ENCODE peak calls at places on chromosomes 2 and 18, in six cellular contexts. One of them, this sample, is unnamed. For H3K4me1 and H3K36me3, the result is how much of the 10 kb centered on the place peaks cover.

GRCh38 chr18:10453885-10454772 is at the start of gene APCDD1:
- DNase-seq in Peyer's patch: no peak
- DNase-seq in NT2/D1: no peak
- DNase-seq in H1: no peak
- DNase-seq in PC-9: no peak
- DNase-seq in uterus: peak
- DNase-seq in this sample: peak

GRCh38 chr2:199442173-199442572 is 15.6 kb downstream of the SATB2 start:
- DNase-seq in Peyer's patch: no peak
- DNase-seq in NT2/D1: no peak
- DNase-seq in H1: no peak
- DNase-seq in PC-9: no peak
- DNase-seq in uterus: no peak
- DNase-seq in this sample: no peak

GRCh38 chr2:137168564-137168963 is 403.2 kb downstream of the THSD7B start:
- DNase-seq in Peyer's patch: no peak
- DNase-seq in NT2/D1: no peak
- DNase-seq in H1: no peak
- DNase-seq in PC-9: no peak
- DNase-seq in uterus: no peak
- DNase-seq in this sample: no peak

GRCh38 chr2:65420712-65421431 is 11.5 kb downstream of the SPRED2 start:
- DNase-seq in Peyer's patch: no peak
- DNase-seq in NT2/D1: no peak
- DNase-seq in H1: no peak
- DNase-seq in PC-9: peak
- DNase-seq in uterus: no peak
- DNase-seq in this sample: no peak

GRCh38 chr2:37453024-37453423 is 108.6 kb downstream of the QPCT start:
- DNase-seq in Peyer's patch: no peak
- DNase-seq in NT2/D1: no peak
- DNase-seq in H1: no peak
- DNase-seq in PC-9: no peak
- DNase-seq in uterus: no peak
- DNase-seq in this sample: no peak

GRCh38 chr2:10722252-10722825 is 909 bp downstream of the ATP6V1C2 start:
- DNase-seq in Peyer's patch: no peak
- DNase-seq in NT2/D1: no peak
- DNase-seq in H1: no peak
- DNase-seq in PC-9: no peak
- DNase-seq in uterus: no peak
- DNase-seq in this sample: no peak

GRCh38 chr2:61016392-61017002 is 1.0 kb upstream of the PEX13 start:
- DNase-seq in Peyer's patch: no peak
- DNase-seq in NT2/D1: no peak
- DNase-seq in H1: no peak
- DNase-seq in PC-9: peak
- DNase-seq in uterus: no peak
- DNase-seq in this sample: no peak

GRCh38 chr2:230520875-230521155 is 104.8 kb downstream of the SP100 start:
- DNase-seq in Peyer's patch: no peak
- DNase-seq in NT2/D1: no peak
- DNase-seq in H1: no peak
- DNase-seq in PC-9: peak
- DNase-seq in uterus: no peak
- DNase-seq in this sample: no peak

GRCh38 chr2:172052000-172052983 is 33.0 kb upstream of the DLX1 start:
- DNase-seq in Peyer's patch: no peak
- DNase-seq in NT2/D1: no peak
- DNase-seq in H1: no peak
- DNase-seq in PC-9: no peak
- DNase-seq in uterus: no peak
- DNase-seq in this sample: no peak

GRCh38 chr2:152335851-152336102 is 803 bp downstream of the FMNL2 start:
- DNase-seq in Peyer's patch: no peak
- DNase-seq in NT2/D1: no peak
- DNase-seq in H1: no peak
- DNase-seq in PC-9: no peak
- DNase-seq in uterus: peak
- DNase-seq in this sample: no peak

GRCh38 chr2:28751956-28752607 is 452 bp downstream of the PPP1CB start:
- DNase-seq in Peyer's patch: peak
- DNase-seq in NT2/D1: peak
- DNase-seq in H1: no peak
- DNase-seq in PC-9: no peak
- DNase-seq in uterus: no peak
- DNase-seq in this sample: peak

GRCh38 chr2:201057089-201057499 is 14.4 kb downstream of the HYCC2 start:
- DNase-seq in Peyer's patch: no peak
- DNase-seq in NT2/D1: no peak
- DNase-seq in H1: no peak
- DNase-seq in PC-9: no peak
- DNase-seq in uterus: no peak
- DNase-seq in this sample: no peak

GRCh38 chr2:29878898-29879297 is 42.5 kb downstream of the ALK start:
- DNase-seq in Peyer's patch: no peak
- DNase-seq in NT2/D1: no peak
- DNase-seq in H1: no peak
- DNase-seq in PC-9: no peak
- DNase-seq in uterus: no peak
- DNase-seq in this sample: no peak

GRCh38 chr2:54432181-54433020 is 23.7 kb upstream of the SPTBN1 start:
- DNase-seq in Peyer's patch: no peak
- DNase-seq in NT2/D1: no peak
- DNase-seq in H1: no peak
- DNase-seq in PC-9: no peak
- DNase-seq in uterus: no peak
- DNase-seq in this sample: no peak

GRCh38 chr2:188808921-188809320 is 165.3 kb upstream of the COL3A1 start:
- DNase-seq in Peyer's patch: no peak
- DNase-seq in NT2/D1: no peak
- DNase-seq in H1: no peak
- DNase-seq in PC-9: no peak
- DNase-seq in uterus: no peak
- DNase-seq in this sample: no peak

GRCh38 chr2:114022360-114023085 is 132.6 kb downstream of the ACTR3 start:
- DNase-seq in Peyer's patch: no peak
- DNase-seq in NT2/D1: no peak
- DNase-seq in H1: no peak
- DNase-seq in PC-9: peak
- DNase-seq in uterus: no peak
- DNase-seq in this sample: no peak

GRCh38 chr18:43485565-43485964 is 208.3 kb upstream of the SYT4 start:
- DNase-seq in Peyer's patch: no peak
- DNase-seq in NT2/D1: no peak
- DNase-seq in H1: no peak
- DNase-seq in PC-9: no peak
- DNase-seq in uterus: no peak
- DNase-seq in this sample: no peak

GRCh38 chr2:105739944-105740734 is 4.6 kb upstream of the NCK2 start:
- DNase-seq in Peyer's patch: no peak
- DNase-seq in NT2/D1: no peak
- DNase-seq in H1: no peak
- DNase-seq in PC-9: no peak
- DNase-seq in uterus: no peak
- DNase-seq in this sample: no peak

GRCh38 chr2:169397697-169398096 is 35.4 kb upstream of the LRP2 start:
- DNase-seq in Peyer's patch: no peak
- DNase-seq in NT2/D1: no peak
- DNase-seq in H1: no peak
- DNase-seq in PC-9: no peak
- DNase-seq in uterus: no peak
- DNase-seq in this sample: no peak

GRCh38 chr2:37569986-37570688 is 101.3 kb downstream of the CDC42EP3 start:
- DNase-seq in Peyer's patch: no peak
- DNase-seq in NT2/D1: no peak
- DNase-seq in H1: no peak
- DNase-seq in PC-9: no peak
- DNase-seq in uterus: no peak
- DNase-seq in this sample: no peak

GRCh38 chr2:223993634-223994232 is 36.5 kb downstream of the MRPL44 start:
- DNase-seq in Peyer's patch: peak
- DNase-seq in NT2/D1: peak
- DNase-seq in H1: no peak
- DNase-seq in PC-9: peak
- DNase-seq in uterus: peak
- DNase-seq in this sample: peak

GRCh38 chr18:57771626-57772025 is 31.5 kb downstream of the ATP8B1 start:
- DNase-seq in Peyer's patch: no peak
- DNase-seq in NT2/D1: no peak
- DNase-seq in H1: no peak
- DNase-seq in PC-9: peak
- DNase-seq in uterus: no peak
- DNase-seq in this sample: no peak

GRCh38 chr18:57768557-57769326 is 34.4 kb downstream of the ATP8B1 start:
- DNase-seq in Peyer's patch: no peak
- DNase-seq in NT2/D1: no peak
- DNase-seq in H1: no peak
- DNase-seq in PC-9: no peak
- DNase-seq in uterus: no peak
- DNase-seq in this sample: no peak

GRCh38 chr18:57767259-57768050 is 35.7 kb downstream of the ATP8B1 start:
- DNase-seq in Peyer's patch: no peak
- DNase-seq in NT2/D1: no peak
- DNase-seq in H1: no peak
- DNase-seq in PC-9: no peak
- DNase-seq in uterus: no peak
- DNase-seq in this sample: no peak

GRCh38 chr18:57772387-57772799 is 30.7 kb downstream of the ATP8B1 start:
- DNase-seq in Peyer's patch: no peak
- DNase-seq in NT2/D1: no peak
- DNase-seq in H1: no peak
- DNase-seq in PC-9: peak
- DNase-seq in uterus: no peak
- DNase-seq in this sample: no peak

DNA sequence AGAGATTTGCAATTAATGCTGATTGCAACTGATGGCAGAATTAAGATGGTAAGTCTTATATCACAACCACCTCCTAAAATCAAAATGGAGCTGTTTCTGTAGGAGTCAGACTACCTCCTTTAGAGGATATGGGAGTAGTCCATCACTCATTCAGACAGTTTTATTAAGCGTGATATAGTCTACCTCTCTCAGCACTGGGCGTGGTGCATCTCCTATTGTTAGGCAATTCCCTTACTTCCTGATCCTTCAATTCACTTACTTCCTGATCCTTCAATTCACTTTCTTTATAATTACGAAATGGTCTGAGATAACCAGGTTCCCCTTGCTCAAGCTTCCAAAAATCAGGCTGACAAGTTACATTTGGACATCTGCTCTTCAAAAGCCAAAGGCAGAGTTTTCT is 31.9 kb downstream of the ATP8B1 start:
- DNase-seq in Peyer's patch: no peak
- DNase-seq in NT2/D1: no peak
- DNase-seq in H1: no peak
- DNase-seq in PC-9: peak
- DNase-seq in uterus: no peak
- DNase-seq in this sample: no peak
- H3K4me1 ChIP-seq in Peyer's patch: under half
- H3K4me1 ChIP-seq in NT2/D1: under half
- H3K4me1 ChIP-seq in H1: under half
- H3K4me1 ChIP-seq in PC-9: half or more
- H3K4me1 ChIP-seq in uterus: under half
- H3K4me1 ChIP-seq in this sample: under half

GRCh38 chr2:45690223-45690622 is 38.7 kb downstream of the PRKCE start:
- DNase-seq in Peyer's patch: no peak
- DNase-seq in NT2/D1: no peak
- DNase-seq in H1: no peak
- DNase-seq in PC-9: no peak
- DNase-seq in uterus: no peak
- DNase-seq in this sample: no peak

GRCh38 chr2:45685299-45685698 is 33.8 kb downstream of the PRKCE start:
- DNase-seq in Peyer's patch: no peak
- DNase-seq in NT2/D1: no peak
- DNase-seq in H1: no peak
- DNase-seq in PC-9: no peak
- DNase-seq in uterus: no peak
- DNase-seq in this sample: no peak

GRCh38 chr2:45691600-45691999 is 40.1 kb downstream of the PRKCE start:
- DNase-seq in Peyer's patch: no peak
- DNase-seq in NT2/D1: no peak
- DNase-seq in H1: no peak
- DNase-seq in PC-9: no peak
- DNase-seq in uterus: no peak
- DNase-seq in this sample: no peak

GRCh38 chr2:45691152-45691551 is 39.7 kb downstream of the PRKCE start:
- DNase-seq in Peyer's patch: peak
- DNase-seq in NT2/D1: no peak
- DNase-seq in H1: no peak
- DNase-seq in PC-9: no peak
- DNase-seq in uterus: no peak
- DNase-seq in this sample: no peak

DNA sequence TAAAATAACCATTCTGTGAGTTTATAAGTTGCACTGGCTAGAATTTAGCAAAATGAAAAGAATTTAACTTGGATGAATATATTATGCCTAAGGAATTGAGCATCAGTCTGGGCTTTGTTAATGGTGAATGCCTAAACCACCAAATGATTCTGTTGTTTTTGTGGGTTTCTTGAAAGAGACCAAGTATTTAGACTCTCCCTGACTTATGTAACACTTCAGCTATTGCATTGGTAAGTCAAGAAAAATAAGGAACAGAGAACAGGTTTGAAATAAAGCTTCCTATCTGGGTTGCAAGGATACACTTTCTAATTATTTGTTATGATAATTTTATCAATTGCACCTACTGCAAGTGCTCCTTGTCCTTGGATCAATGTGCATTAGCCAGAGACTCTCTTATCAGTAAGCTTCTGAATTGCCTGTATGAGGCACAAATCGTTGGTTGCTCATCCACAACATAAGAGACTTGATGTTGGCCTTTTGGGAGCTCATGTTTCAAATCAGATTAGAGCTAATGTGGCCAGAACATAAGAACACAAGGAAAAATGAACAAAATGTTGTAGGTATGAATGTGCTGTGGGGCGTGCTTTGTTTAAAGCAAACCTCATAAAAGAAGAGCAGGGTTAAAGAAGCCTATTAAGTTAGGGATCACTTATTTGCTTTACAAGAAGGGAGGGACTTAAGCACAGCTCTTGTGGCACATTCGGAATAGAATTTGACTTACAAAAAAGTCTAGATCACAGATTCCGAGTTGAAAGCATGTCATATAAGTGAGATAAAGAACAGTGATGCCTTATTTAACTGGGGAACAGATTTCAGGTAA is 37.2 kb downstream of the PRKCE start:
- DNase-seq in Peyer's patch: no peak
- DNase-seq in NT2/D1: no peak
- DNase-seq in H1: no peak
- DNase-seq in PC-9: no peak
- DNase-seq in uterus: no peak
- DNase-seq in this sample: no peak
- H3K36me3 ChIP-seq in Peyer's patch: under half
- H3K36me3 ChIP-seq in NT2/D1: under half
- H3K36me3 ChIP-seq in H1: under half
- H3K36me3 ChIP-seq in PC-9: under half
- H3K36me3 ChIP-seq in uterus: under half
- H3K36me3 ChIP-seq in this sample: under half

GRCh38 chr2:219645631-219646527 is 18.4 kb downstream of the SLC4A3 start:
- DNase-seq in Peyer's patch: no peak
- DNase-seq in NT2/D1: peak
- DNase-seq in H1: no peak
- DNase-seq in PC-9: no peak
- DNase-seq in uterus: peak
- DNase-seq in this sample: no peak
- H3K4me1 ChIP-seq in Peyer's patch: under half
- H3K4me1 ChIP-seq in NT2/D1: under half
- H3K4me1 ChIP-seq in H1: under half
- H3K4me1 ChIP-seq in PC-9: under half
- H3K4me1 ChIP-seq in uterus: under half
- H3K4me1 ChIP-seq in this sample: under half

GRCh38 chr2:239318091-239318725 is 82.6 kb downstream of the HDAC4 start:
- DNase-seq in Peyer's patch: no peak
- DNase-seq in NT2/D1: no peak
- DNase-seq in H1: no peak
- DNase-seq in PC-9: no peak
- DNase-seq in uterus: no peak
- DNase-seq in this sample: no peak
- H3K36me3 ChIP-seq in Peyer's patch: under half
- H3K36me3 ChIP-seq in NT2/D1: under half
- H3K36me3 ChIP-seq in H1: under half
- H3K36me3 ChIP-seq in PC-9: under half
- H3K36me3 ChIP-seq in uterus: under half
- H3K36me3 ChIP-seq in this sample: under half